ENCODE peak calls at places on chromosomes 12 and 14, in ten cellular contexts. C is fibroblast of the aortic adventitia; J is NCI-H1048; P is left ventricle myocardium inferior; N is SK-MEL-5; H is NCI-H2171; T is DND-41; S is stimulated activated CD8-positive, alpha-beta memory T cell treated with anti-CD3 and anti-CD28 coated beads, Interleukin-7, amount 100 ng/mL, for 24 hours; W is KG1; U is esophagus muscularis mucosa. X is an unnamed sample.

GRCh38 chr14:70011098-70011497 is 131.9 kb downstream of the SMOC1 start:
- DNase-seq in C (no peak), J (no peak), P (no peak), N (no peak), H (peak), T (no peak), S (no peak), W (no peak), U (no peak), X (no peak)

GRCh38 chr12:111197545-111197944 is 171.3 kb downstream of the PHETA1 start:
- DNase-seq in C (no peak), J (no peak), P (no peak), N (no peak), H (no peak), T (no peak), S (no peak), W (no peak), U (no peak), X (no peak)

GRCh38 chr12:121017966-121018491 is 1.7 kb upstream of the C12orf43 start:
- DNase-seq in C (no peak), J (no peak), P (no peak), N (no peak), H (no peak), T (no peak), S (no peak), W (no peak), U (no peak), X (no peak)

GRCh38 chr14:78970677-78971076 is 800.5 kb downstream of the NRXN3 start:
- DNase-seq in C (no peak), J (no peak), P (no peak), N (peak), H (peak), T (no peak), S (no peak), W (no peak), U (no peak), X (no peak)

GRCh38 chr12:7433276-7433822 is 10.6 kb downstream of the CD163L1 start:
- DNase-seq in C (peak), J (no peak), P (no peak), N (no peak), H (no peak), T (no peak), S (no peak), W (no peak), U (no peak), X (no peak)

GRCh38 chr12:115798309-115798917 is 479.1 kb downstream of the MED13L start:
- DNase-seq in C (no peak), J (no peak), P (no peak), N (no peak), H (no peak), T (no peak), S (no peak), W (no peak), U (no peak), X (no peak)

GRCh38 chr12:16606936-16607335 is 974 bp upstream of the LMO3 start:
- DNase-seq in C (no peak), J (no peak), P (no peak), N (no peak), H (no peak), T (no peak), S (no peak), W (no peak), U (no peak), X (no peak)

GRCh38 chr14:71212683-71213107 is 305.4 kb downstream of the PCNX1 start:
- DNase-seq in C (no peak), J (no peak), P (no peak), N (no peak), H (no peak), T (peak), S (no peak), W (no peak), U (no peak), X (no peak)

X was measured in H1.